ENCODE peak calls at places on chromosome X, in four cellular contexts. One of them, this sample, is unnamed.

GRCh38 chrX:7085879-7086278 is 61.6 kb upstream of the STS start:
- DNase-seq in GM12878: no peak
- DNase-seq in K562: no peak
- DNase-seq in HepG2: no peak
- DNase-seq in this sample: no peak

GRCh38 chrX:24023972-24024664 is 2.9 kb downstream of the KLHL15 start:
- DNase-seq in GM12878: no peak
- DNase-seq in K562: no peak
- DNase-seq in HepG2: no peak
- DNase-seq in this sample: no peak

GRCh38 chrX:76148753-76149152 is 24.1 kb upstream of the PBDC1 start:
- DNase-seq in GM12878: peak
- DNase-seq in K562: no peak
- DNase-seq in HepG2: peak
- DNase-seq in this sample: peak

GRCh38 chrX:110454336-110454735 is 95.7 kb downstream of the RTL9 start:
- DNase-seq in GM12878: no peak
- DNase-seq in K562: no peak
- DNase-seq in HepG2: no peak
- DNase-seq in this sample: no peak

GRCh38 chrX:39953879-39954278 is 143.9 kb downstream of the BCOR start:
- DNase-seq in GM12878: no peak
- DNase-seq in K562: peak
- DNase-seq in HepG2: peak
- DNase-seq in this sample: no peak

GRCh38 chrX:101274198-101274597 is 16.9 kb downstream of the TAF7L start:
- DNase-seq in GM12878: no peak
- DNase-seq in K562: no peak
- DNase-seq in HepG2: no peak
- DNase-seq in this sample: no peak

GRCh38 chrX:7069556-7069955 is 78.0 kb upstream of the STS start:
- DNase-seq in GM12878: no peak
- DNase-seq in K562: no peak
- DNase-seq in HepG2: no peak
- DNase-seq in this sample: no peak

GRCh38 chrX:92247076-92247475 is 467.9 kb downstream of the PCDH11X start:
- DNase-seq in GM12878: no peak
- DNase-seq in K562: no peak
- DNase-seq in HepG2: no peak
- DNase-seq in this sample: no peak

DNA sequence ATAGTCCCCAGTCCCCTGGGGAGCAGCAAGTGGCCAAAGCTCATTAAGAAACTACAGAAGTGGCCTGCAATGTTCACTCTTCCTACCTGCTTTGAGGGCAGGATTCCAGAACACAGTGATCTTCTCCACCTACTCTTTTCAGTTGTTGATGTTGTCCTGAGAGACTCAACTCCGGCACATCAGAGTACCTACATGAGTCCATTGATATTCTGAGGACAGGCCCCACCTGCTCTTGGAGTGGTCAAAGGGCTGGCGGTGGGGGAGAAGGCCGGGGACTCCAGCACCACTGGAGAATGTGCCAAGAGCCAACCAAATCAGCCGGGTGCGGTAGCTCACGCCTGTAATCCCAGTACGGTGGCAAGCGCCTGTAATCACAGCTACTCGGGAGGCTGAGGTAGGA is 29.8 kb upstream of the DDX3X start:
- DNase-seq in GM12878: no peak
- DNase-seq in K562: no peak
- DNase-seq in HepG2: no peak
- DNase-seq in this sample: no peak
- TF ChIP-seq MAX in GM12878: no peak
- TF ChIP-seq MAX in K562: no peak
- TF ChIP-seq MAX in HepG2: no peak
- TF ChIP-seq MAX in this sample: no peak

DNA sequence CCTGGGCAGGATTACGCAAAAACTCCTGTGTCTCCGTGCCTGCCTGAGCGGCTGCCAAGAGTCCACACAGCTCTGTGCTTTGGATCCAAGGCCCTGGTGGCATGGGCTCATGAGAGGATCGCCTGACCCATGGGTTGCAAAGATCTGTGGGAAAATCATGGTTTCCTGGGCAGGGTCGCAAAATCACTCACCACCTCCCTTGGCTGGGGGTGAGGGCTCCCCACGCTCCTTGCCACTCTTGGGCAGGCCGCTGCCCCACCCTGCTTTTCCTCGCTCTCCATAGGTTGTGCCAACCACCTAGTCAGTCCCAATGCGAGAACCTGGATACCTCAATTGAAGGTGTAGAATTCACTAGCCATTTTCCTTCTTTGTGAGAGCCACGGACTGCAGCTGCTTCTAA is 66.5 kb upstream of the MAGEB18 start:
- DNase-seq in GM12878: no peak
- DNase-seq in K562: no peak
- DNase-seq in HepG2: no peak
- DNase-seq in this sample: no peak
- TF ChIP-seq TCF7 in GM12878: no peak
- TF ChIP-seq TCF7 in K562: no peak
- TF ChIP-seq TCF7 in HepG2: no peak
- TF ChIP-seq TCF7 in this sample: no peak

GRCh38 chrX:111608724-111609123 is 72.2 kb upstream of the ALG13 start:
- DNase-seq in GM12878: no peak
- DNase-seq in K562: peak
- DNase-seq in HepG2: no peak
- DNase-seq in this sample: no peak
- TF ChIP-seq MAX in GM12878: no peak
- TF ChIP-seq MAX in K562: no peak
- TF ChIP-seq MAX in HepG2: no peak
- TF ChIP-seq MAX in this sample: no peak

DNA sequence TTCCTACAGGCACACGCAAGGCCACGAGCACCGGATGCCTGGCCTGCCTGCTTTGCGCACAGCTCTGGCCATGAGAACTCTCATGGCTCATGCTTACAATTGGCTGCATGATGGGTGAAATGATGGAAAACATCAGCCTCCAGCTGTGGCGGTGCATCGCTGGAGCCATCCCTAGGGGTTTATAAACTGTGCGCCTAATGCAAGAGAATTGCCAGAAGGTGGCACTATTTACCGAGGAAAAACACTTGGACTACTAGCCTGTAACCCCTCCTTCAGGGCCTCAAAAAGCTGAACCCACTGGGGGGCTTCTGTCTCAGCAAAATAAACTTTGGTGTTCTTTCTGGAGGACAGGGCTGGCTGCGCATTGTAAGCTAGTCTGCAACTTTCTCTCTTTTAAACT is 51.9 kb downstream of the PHKA2 start:
- DNase-seq in GM12878: no peak
- DNase-seq in K562: peak
- DNase-seq in HepG2: peak
- DNase-seq in this sample: peak
- TF ChIP-seq TCF7 in GM12878: no peak
- TF ChIP-seq TCF7 in K562: no peak
- TF ChIP-seq TCF7 in HepG2: no peak
- TF ChIP-seq TCF7 in this sample: no peak

DNA sequence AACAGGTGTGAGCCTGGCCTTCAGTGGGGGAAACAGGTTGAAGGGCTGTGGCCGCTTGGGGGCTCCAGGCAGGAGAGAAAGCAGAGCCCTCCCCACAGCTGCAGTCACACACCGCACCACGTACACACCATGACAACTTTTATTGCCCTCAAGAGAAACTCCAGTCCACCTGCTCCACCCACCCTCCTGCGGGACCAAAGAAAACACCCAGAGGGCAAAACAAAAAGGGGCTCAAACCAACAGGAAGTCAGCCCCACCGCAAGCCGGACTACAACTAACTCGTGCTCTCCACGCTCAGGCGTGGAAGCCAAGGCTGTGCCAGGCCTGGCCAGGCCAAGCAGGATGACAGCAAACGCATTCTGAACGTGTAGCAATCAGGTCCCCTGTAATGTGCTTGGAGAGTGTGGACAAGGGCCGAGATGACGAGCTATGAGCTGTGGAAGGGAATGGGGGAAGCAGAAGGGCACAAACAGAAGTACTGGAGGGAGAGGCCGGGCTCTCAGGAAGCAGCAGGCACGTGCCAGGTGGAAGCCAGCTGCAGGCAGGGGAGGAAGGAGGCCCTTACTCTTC is 12.7 kb downstream of the SLC6A8 start:
- DNase-seq in GM12878: no peak
- DNase-seq in K562: no peak
- DNase-seq in HepG2: no peak
- DNase-seq in this sample: no peak
- TF ChIP-seq MAX in GM12878: no peak
- TF ChIP-seq MAX in K562: no peak
- TF ChIP-seq MAX in HepG2: no peak
- TF ChIP-seq MAX in this sample: no peak

This sample was measured in WTC11.